ENCODE peak calls at places on chromosomes 3 and 15, in seven cellular contexts. D is thoracic aorta, N is tibial artery, A is H9, R is tibial nerve, J is stomach, E is spleen. F is an unnamed sample.

GRCh38 chr15:64749999-64750657 is 25.3 kb downstream of the RBPMS2 start:
- DNase-seq in A (peak; percentile 84), R (no peak), J (no peak), N (peak; percentile 84), D (no peak), E (no peak), F (no peak)

GRCh38 chr3:105835606-105836005 is 33.2 kb downstream of the CBLB start:
- DNase-seq in J (no peak), N (no peak), R (no peak), E (no peak), D (no peak), A (no peak), F (no peak)

GRCh38 chr3:114770874-114771273 is 376.2 kb downstream of the ZBTB20 start:
- DNase-seq in A (no peak), N (no peak), D (no peak), E (no peak), R (no peak), J (no peak), F (no peak)

GRCh38 chr15:90889736-90890456 is 5.6 kb downstream of the FES start:
- DNase-seq in A (no peak), E (peak; percentile 74), D (no peak), R (no peak), N (no peak), J (no peak), F (no peak)

GRCh38 chr3:125028657-125029056 is 27.1 kb downstream of the HEG1 start:
- DNase-seq in E (no peak), A (no peak), D (no peak), N (no peak), R (no peak), J (no peak), F (no peak)

GRCh38 chr3:115401298-115401697 is 222.0 kb upstream of the GAP43 start:
- DNase-seq in E (no peak), D (peak; percentile 15), J (no peak), N (no peak), R (no peak), A (no peak), F (no peak)

GRCh38 chr3:46667061-46667621 is 26.3 kb downstream of the ALS2CL start:
- DNase-seq in E (peak; percentile 67), D (no peak), J (peak; percentile 14), N (peak; percentile 58), A (peak; percentile 18), R (no peak), F (no peak)

GRCh38 chr15:25695875-25696760 is 167.0 kb downstream of the ATP10A start:
- DNase-seq in J (no peak), A (no peak), E (peak; percentile 38), R (no peak), N (peak; percentile 23), D (no peak), F (no peak)

GRCh38 chr3:160754371-160754854 is 1.6 kb upstream of the PPM1L start:
- DNase-seq in A (peak; percentile 54), J (peak; percentile 32), N (no peak), D (no peak), E (no peak), R (peak; percentile 27), F (peak; percentile 39)

GRCh38 chr3:25455316-25456232 is 27.5 kb downstream of the RARB start:
- DNase-seq in J (no peak), R (no peak), A (no peak), N (peak; percentile 74), D (no peak), E (no peak), F (no peak)

GRCh38 chr15:51775967-51776816 is 24.8 kb downstream of the TMOD2 start:
- DNase-seq in D (no peak), N (no peak), R (no peak), E (no peak), A (peak; percentile 74), J (peak; percentile 56), F (peak; percentile 58)

GRCh38 chr3:11914041-11914440 is 67.4 kb upstream of the TAMM41 start:
- DNase-seq in N (no peak), E (no peak), A (peak; percentile 10), R (no peak), J (peak; percentile 20), D (no peak), F (no peak)

GRCh38 chr15:94671845-94672524 is 440.6 kb downstream of the MCTP2 start:
- DNase-seq in A (peak; percentile 75), R (no peak), N (no peak), J (no peak), E (no peak), D (no peak), F (peak; percentile 53)

GRCh38 chr3:196620228-196620627 is 19.3 kb upstream of the NRROS start:
- DNase-seq in D (no peak), E (peak; percentile 80), N (no peak), R (no peak), A (no peak), J (no peak), F (no peak)

GRCh38 chr15:52334491-52335160 is 39.0 kb upstream of the MYO5C start:
- DNase-seq in J (no peak), E (no peak), A (no peak), R (no peak), N (no peak), D (no peak), F (no peak)

GRCh38 chr15:40582726-40583246 is 11.3 kb upstream of the KNL1 start:
- DNase-seq in J (no peak), A (peak; percentile 60), N (no peak), D (no peak), R (no peak), E (no peak), F (no peak)

GRCh38 chr3:78701537-78701936 is 1066.3 kb downstream of the ROBO1 start:
- DNase-seq in A (no peak), N (no peak), D (no peak), E (no peak), R (no peak), J (no peak), F (no peak)

GRCh38 chr15:41967506-41968206 is 4.7 kb downstream of the EHD4 start:
- DNase-seq in E (peak; percentile 76), N (peak; percentile 70), J (peak; percentile 27), A (no peak), D (no peak), R (no peak), F (no peak)

GRCh38 chr3:171000281-171000680 is 26.2 kb downstream of the SLC2A2 start:
- DNase-seq in A (no peak), R (no peak), E (no peak), J (no peak), N (no peak), D (no peak), F (no peak)

GRCh38 chr3:193545304-193545703 is 9.4 kb downstream of the ATP13A4 start:
- DNase-seq in N (no peak), J (no peak), R (no peak), A (no peak), D (no peak), E (no peak), F (no peak)

GRCh38 chr3:17398959-17399551 is 343.4 kb downstream of the TBC1D5 start:
- DNase-seq in D (no peak), A (no peak), N (no peak), E (no peak), J (no peak), R (no peak), F (no peak)

GRCh38 chr15:60787737-60788513 is 309.0 kb upstream of the ICE2 start:
- DNase-seq in N (no peak), E (no peak), R (no peak), A (no peak), D (no peak), J (no peak), F (no peak)

GRCh38 chr3:178295257-178295912 is 240.9 kb upstream of the KCNMB2 start:
- DNase-seq in N (no peak), D (no peak), E (no peak), J (no peak), R (no peak), A (no peak), F (peak; percentile 19)

GRCh38 chr3:36649078-36649477 is 115.3 kb downstream of the DCLK3 start:
- DNase-seq in N (no peak), R (no peak), A (no peak), E (no peak), D (no peak), J (no peak), F (no peak)

GRCh38 chr15:61195116-61196002 is 33.7 kb downstream of the RORA start:
- DNase-seq in A (no peak), D (no peak), J (no peak), E (no peak), R (no peak), N (no peak), F (no peak)

DNA sequence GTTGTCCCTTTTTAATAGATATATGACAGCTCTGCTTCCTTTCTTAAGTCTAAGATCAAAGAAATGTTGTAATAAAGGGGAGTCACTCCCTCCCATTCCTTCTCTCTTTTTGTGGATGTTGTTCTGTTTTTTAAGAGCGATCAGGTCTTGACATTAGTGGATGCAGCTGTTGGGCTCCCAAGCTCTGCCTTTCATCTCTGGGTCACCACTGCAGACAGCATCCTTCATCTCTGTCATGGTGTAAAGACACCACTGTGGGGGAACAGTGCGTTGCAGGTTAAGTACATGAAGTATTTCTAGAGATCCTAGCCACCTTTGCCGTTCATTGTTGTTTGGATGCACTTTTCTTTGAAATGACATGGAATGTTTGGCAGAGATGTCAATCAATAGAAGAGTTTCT is 17.7 kb downstream of the FNDC3B start:
- DNase-seq in J (no peak), A (no peak), D (no peak), R (no peak), N (no peak), E (no peak), F (no peak)
- H3K4me1 ChIP-seq in J (peaks cover 53% of the 10 kb centered on the region), A (peaks cover 3% of the 10 kb centered on the region), D (peaks cover 86% of the 10 kb centered on the region), R (peaks cover 6% of the 10 kb centered on the region), N (peaks cover 66% of the 10 kb centered on the region), E (peaks cover 42% of the 10 kb centered on the region), F (peaks cover 10% of the 10 kb centered on the region)

GRCh38 chr15:96181217-96181616 is 149.3 kb upstream of the NR2F2 start:
- DNase-seq in J (no peak), D (no peak), R (no peak), N (no peak), A (no peak), E (no peak), F (no peak)
- H3K27ac ChIP-seq in J (peak overlapping the region; percentile 83), D (peak overlapping the region; percentile 82), R (peak overlapping the region; percentile 79), N (peak overlapping the region; percentile 81), A (no peak overlapping the region), E (peak overlapping the region; percentile 60), F (peak overlapping the region; percentile 59)

GRCh38 chr15:26971303-26972018 is 480 bp downstream of the GABRG3 start:
- DNase-seq in A (peak; percentile 47), D (no peak), E (no peak), J (no peak), R (no peak), N (no peak), F (no peak)
- TF ChIP-seq CTCF in A (peak; percentile 26), D (no peak), E (no peak), J (no peak), R (no peak), N (no peak), F (no peak)

GRCh38 chr15:65827065-65827464 is 35.0 kb upstream of the DENND4A start:
- DNase-seq in N (no peak), J (no peak), E (no peak), A (peak; percentile 38), R (no peak), D (no peak), F (no peak)

GRCh38 chr15:65821070-65821469 is 29.0 kb upstream of the DENND4A start:
- DNase-seq in J (no peak), E (no peak), R (no peak), N (no peak), A (no peak), D (no peak), F (no peak)

GRCh38 chr15:65824941-65825544 is 33.0 kb upstream of the DENND4A start:
- DNase-seq in E (no peak), D (no peak), J (no peak), R (no peak), A (no peak), N (peak; percentile 69), F (peak; percentile 53)

GRCh38 chr15:65828566-65828965 is 36.5 kb upstream of the DENND4A start:
- DNase-seq in N (no peak), A (no peak), D (no peak), J (no peak), E (no peak), R (no peak), F (no peak)

GRCh38 chr15:65824031-65824743 is 32.1 kb upstream of the DENND4A start:
- DNase-seq in E (no peak), J (peak; percentile 57), N (no peak), A (peak; percentile 82), R (no peak), D (no peak), F (peak; percentile 32)
- H3K4me1 ChIP-seq in E (peaks cover 53% of the 10 kb centered on the region), J (no peaks in the 10 kb centered on the region), N (peaks cover 8% of the 10 kb centered on the region), A (no peaks in the 10 kb centered on the region), R (peaks cover 9% of the 10 kb centered on the region), D (peaks cover 13% of the 10 kb centered on the region), F (no peaks in the 10 kb centered on the region)

F was measured in ovary.